ENCODE peak calls at places on chromosomes 6 and 20, in four cellular contexts. S is GM04504, X is cardiac muscle cell, K is stromal cell of bone marrow. U is an unnamed sample.

GRCh38 chr6:117992856-117993255 is 85.8 kb downstream of the SLC35F1 start:
- DNase-seq in X (no peak), S (no peak), K (no peak), U (no peak)

GRCh38 chr20:60765821-60766403 is 486.1 kb upstream of the CDH4 start:
- DNase-seq in X (no peak), K (no peak), S (no peak), U (no peak)

GRCh38 chr20:25148181-25148981 is 47.1 kb upstream of the ENTPD6 start:
- DNase-seq in X (peak), S (no peak), K (peak), U (peak)

GRCh38 chr6:170224694-170225660 is 65.9 kb downstream of the DLL1 start:
- DNase-seq in X (no peak), K (no peak), S (no peak), U (no peak)

GRCh38 chr6:90039911-90040310 is 145.6 kb downstream of the GJA10 start:
- DNase-seq in S (peak), K (peak), X (no peak), U (no peak)

GRCh38 chr6:150549007-150549406 is 50.7 kb upstream of the PLEKHG1 start:
- DNase-seq in X (no peak), K (no peak), S (no peak), U (no peak)

GRCh38 chr6:125041740-125042459 is 79.7 kb downstream of the RNF217 start:
- DNase-seq in K (peak), S (no peak), X (no peak), U (no peak)

GRCh38 chr6:10587694-10588392 is 66.7 kb downstream of the GCNT2 start:
- DNase-seq in K (no peak), S (no peak), X (no peak), U (no peak)

GRCh38 chr20:1263853-1264252 is 2.2 kb upstream of the SNPH start:
- DNase-seq in S (no peak), K (no peak), X (peak), U (no peak)

GRCh38 chr6:1337791-1338190 is 25.9 kb downstream of the FOXQ1 start:
- DNase-seq in S (no peak), X (peak), K (no peak), U (no peak)

GRCh38 chr6:23696946-23697345 is 429.1 kb upstream of the NRSN1 start:
- DNase-seq in X (no peak), S (no peak), K (no peak), U (no peak)